ENCODE peak calls at places on chromosomes 11 and 22, in five cellular contexts. R, Z, L, B and Q are unnamed samples.

GRCh38 chr11:79809487-79809886 is 368.7 kb upstream of the TENM4 start:
- DNase-seq in B (no peak), L (no peak), Z (no peak), R (no peak), Q (no peak)

GRCh38 chr22:20137671-20138416 is 6.2 kb downstream of the ZDHHC8 start:
- DNase-seq in Z (no peak), B (no peak), L (no peak), R (no peak), Q (no peak)

GRCh38 chr22:35539910-35540599 is 576 bp upstream of the RASD2 start:
- DNase-seq in R (no peak), L (peak), B (peak), Z (peak), Q (peak)

GRCh38 chr22:50731811-50732624 is 6.0 kb upstream of the ACR start:
- DNase-seq in L (peak), R (peak), Z (peak), B (peak), Q (peak)

GRCh38 chr22:37577957-37578356 is 1.9 kb downstream of the LGALS2 start:
- DNase-seq in B (no peak), R (no peak), L (no peak), Z (no peak), Q (no peak)

GRCh38 chr22:26041931-26042330 is 127.3 kb upstream of the SEZ6L start:
- DNase-seq in L (no peak), R (no peak), Z (no peak), B (no peak), Q (no peak)

GRCh38 chr11:67404515-67405195 is 772 bp downstream of the TBC1D10C start:
- DNase-seq in L (no peak), R (no peak), B (no peak), Z (peak), Q (no peak)

GRCh38 chr22:36166518-36167220 is 6.1 kb upstream of the APOL3 start:
- DNase-seq in L (no peak), Z (peak), B (no peak), R (no peak), Q (no peak)

GRCh38 chr11:103257360-103257759 is 148.1 kb downstream of the DYNC2H1 start:
- DNase-seq in R (peak), B (no peak), Z (no peak), L (no peak), Q (peak)

GRCh38 chr11:73376803-73377629 is 817 bp downstream of the RELT start:
- DNase-seq in B (peak), Z (peak), R (peak), L (peak), Q (peak)

GRCh38 chr11:12625438-12626071 is 48.7 kb upstream of the TEAD1 start:
- DNase-seq in B (no peak), L (no peak), Z (no peak), R (peak), Q (peak)

GRCh38 chr11:86931059-86931964 is 23.9 kb downstream of the FZD4 start:
- DNase-seq in B (no peak), R (peak), L (no peak), Z (no peak), Q (no peak)

GRCh38 chr11:128687321-128687720 is 6.6 kb upstream of the FLI1 start:
- DNase-seq in L (no peak), B (peak), R (no peak), Z (peak), Q (no peak)

GRCh38 chr11:100872951-100873350 is 185.9 kb downstream of the ARHGAP42 start:
- DNase-seq in L (no peak), B (no peak), Z (no peak), R (no peak), Q (no peak)

GRCh38 chr22:27801197-27801615 is 350 bp downstream of the MN1 start:
- DNase-seq in Z (peak), R (peak), B (no peak), L (no peak), Q (no peak)

GRCh38 chr11:59173080-59173963 is 1.4 kb downstream of the DTX4 start:
- DNase-seq in B (peak), R (no peak), L (no peak), Z (no peak), Q (peak)

GRCh38 chr22:22823126-22823804 is 64.4 kb upstream of the IGLL5 start:
- DNase-seq in L (no peak), R (no peak), B (no peak), Z (no peak), Q (no peak)

GRCh38 chr11:21888814-21889213 is 304.1 kb upstream of the ANO5 start:
- DNase-seq in Z (no peak), L (no peak), R (peak), B (no peak), Q (no peak)

GRCh38 chr11:69122642-69123431 is 32.9 kb upstream of the SMIM38 start:
- DNase-seq in Z (peak), L (no peak), B (peak), R (peak), Q (peak)

GRCh38 chr11:72195518-72195917 is 3.6 kb downstream of the FOLR1 start:
- DNase-seq in R (no peak), Z (no peak), L (no peak), B (no peak), Q (no peak)

GRCh38 chr11:59145534-59145933 is 2.9 kb downstream of the FAM111A start:
- DNase-seq in L (no peak), Z (no peak), B (no peak), R (peak), Q (peak)

GRCh38 chr22:45202333-45203149 is 38.2 kb downstream of the KIAA0930 start:
- DNase-seq in L (no peak), R (peak), B (peak), Z (no peak), Q (no peak)

GRCh38 chr22:49333206-49333605 is 494.5 kb downstream of the BRD1 start:
- DNase-seq in R (no peak), L (no peak), B (no peak), Z (no peak), Q (no peak)

GRCh38 chr11:133040289-133040893 is 491.9 kb downstream of the OPCML start:
- DNase-seq in R (no peak), B (no peak), Z (no peak), L (no peak), Q (peak)

GRCh38 chr11:43952401-43953342 is 10.2 kb downstream of the C11orf96 start:
- DNase-seq in Z (no peak), B (peak), R (no peak), L (peak), Q (peak)

GRCh38 chr11:36500315-36500721 is 9.8 kb downstream of the TRAF6 start:
- DNase-seq in Z (no peak), R (peak), L (no peak), B (peak), Q (peak)

GRCh38 chr11:2445107-2445947 is 519 bp downstream of the KCNQ1 start:
- DNase-seq in R (no peak), L (no peak), Z (peak), B (peak), Q (no peak)

GRCh38 chr11:28383471-28383870 is 275.3 kb downstream of the METTL15 start:
- DNase-seq in L (no peak), R (peak), Z (no peak), B (no peak), Q (peak)

DNA sequence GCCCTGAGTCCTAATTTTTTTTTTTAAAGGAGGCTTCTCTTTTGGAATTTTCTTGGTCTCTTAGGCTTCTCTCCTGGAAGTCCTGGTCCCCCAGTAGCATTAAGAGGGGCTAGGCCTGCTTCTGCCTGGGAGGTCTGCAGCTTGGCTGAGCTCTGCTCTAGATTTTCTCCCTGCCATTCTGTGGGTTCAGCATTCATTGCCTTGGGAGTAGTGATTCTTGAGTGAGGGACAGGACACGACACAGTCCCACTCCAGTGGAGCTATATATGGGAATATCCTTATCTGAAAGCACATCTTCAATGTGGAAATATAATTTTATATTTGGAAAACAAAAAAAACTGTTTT is 3.7 kb downstream of the IGSF22 start:
- DNase-seq in B (no peak), R (no peak), L (no peak), Z (no peak), Q (no peak)
- TF ChIP-seq CTCF in B (no peak), R (no peak), L (no peak), Z (peak), Q (no peak)

DNA sequence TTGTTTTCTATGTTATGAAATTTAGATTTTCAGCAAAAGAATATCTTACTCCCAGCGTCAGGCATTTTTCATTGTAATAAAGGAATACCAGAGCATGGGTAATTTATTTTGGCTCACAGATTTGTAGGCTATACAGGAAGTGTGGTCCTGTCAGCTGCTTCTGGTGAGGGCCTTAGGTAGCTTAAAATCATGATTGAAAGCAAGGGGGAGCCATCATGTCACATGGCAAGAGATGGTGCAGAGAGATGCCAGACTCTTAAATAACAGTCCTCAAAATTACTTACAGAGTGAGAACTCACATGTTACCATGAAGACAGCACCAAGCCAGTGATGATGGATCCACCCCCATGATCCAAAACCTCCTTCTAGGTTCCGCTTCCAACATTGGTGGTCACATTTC is 825.0 kb upstream of the CHORDC1 start:
- DNase-seq in Z (no peak), B (no peak), R (no peak), L (no peak), Q (no peak)
- TF ChIP-seq CTCF in Z (no peak), B (no peak), R (no peak), L (no peak), Q (no peak)

GRCh38 chr11:65773784-65774411 is 6.9 kb downstream of the AP5B1 start:
- DNase-seq in Z (no peak), B (peak), R (peak), L (no peak), Q (no peak)
- TF ChIP-seq CTCF in Z (no peak), B (no peak), R (peak), L (peak), Q (peak)

DNA sequence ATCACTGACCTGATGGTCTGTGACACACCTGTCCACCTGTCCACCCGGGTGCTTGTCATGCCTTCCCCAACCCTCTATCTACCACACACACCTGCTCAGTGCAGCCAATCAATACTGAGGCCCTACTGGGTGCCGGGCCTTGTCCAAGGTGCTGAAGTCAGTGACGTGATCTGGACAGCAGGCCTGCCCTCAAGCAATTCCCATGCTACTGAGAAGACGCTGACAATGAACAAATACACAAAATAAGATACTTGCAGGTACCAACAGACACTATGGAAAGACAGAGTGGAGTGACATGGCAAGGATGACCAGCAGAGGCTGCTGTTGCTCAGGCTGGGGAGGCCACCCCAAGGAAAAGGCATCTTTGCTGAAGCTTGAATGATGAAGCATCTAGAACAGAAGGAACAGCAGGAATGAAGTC is 21.2 kb downstream of the PLAAT3 start:
- DNase-seq in Z (no peak), L (no peak), R (peak), B (no peak), Q (no peak)
- TF ChIP-seq CTCF in Z (peak), L (peak), R (peak), B (peak), Q (peak)

DNA sequence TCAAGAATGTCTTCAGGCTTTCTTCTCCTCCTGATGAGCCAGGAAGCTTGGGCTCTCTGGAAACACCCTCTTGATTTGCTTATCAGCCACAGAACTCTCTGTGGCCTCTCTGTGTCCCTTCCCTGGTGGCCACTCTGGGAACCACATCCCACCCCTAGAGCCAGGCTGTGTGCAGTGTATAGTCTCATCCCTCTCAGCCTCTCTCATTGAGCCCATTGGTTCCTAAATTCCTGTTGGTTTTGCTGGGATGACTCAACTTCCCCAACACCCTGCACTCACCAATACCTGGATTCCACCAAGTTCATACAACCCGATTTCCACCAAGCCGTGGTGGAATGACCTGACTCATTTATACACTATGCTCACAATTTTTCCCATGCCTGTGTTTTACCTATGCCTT is 5.2 kb downstream of the IRAG1 start:
- DNase-seq in B (no peak), R (no peak), Z (peak), L (no peak), Q (no peak)
- TF ChIP-seq CTCF in B (no peak), R (peak), Z (peak), L (peak), Q (peak)

GRCh38 chr11:108697872-108698473 is 33.1 kb downstream of the DDX10 start:
- DNase-seq in Z (peak), R (peak), L (peak), B (peak), Q (peak)
- TF ChIP-seq CTCF in Z (peak), R (peak), L (peak), B (peak), Q (peak)

DNA sequence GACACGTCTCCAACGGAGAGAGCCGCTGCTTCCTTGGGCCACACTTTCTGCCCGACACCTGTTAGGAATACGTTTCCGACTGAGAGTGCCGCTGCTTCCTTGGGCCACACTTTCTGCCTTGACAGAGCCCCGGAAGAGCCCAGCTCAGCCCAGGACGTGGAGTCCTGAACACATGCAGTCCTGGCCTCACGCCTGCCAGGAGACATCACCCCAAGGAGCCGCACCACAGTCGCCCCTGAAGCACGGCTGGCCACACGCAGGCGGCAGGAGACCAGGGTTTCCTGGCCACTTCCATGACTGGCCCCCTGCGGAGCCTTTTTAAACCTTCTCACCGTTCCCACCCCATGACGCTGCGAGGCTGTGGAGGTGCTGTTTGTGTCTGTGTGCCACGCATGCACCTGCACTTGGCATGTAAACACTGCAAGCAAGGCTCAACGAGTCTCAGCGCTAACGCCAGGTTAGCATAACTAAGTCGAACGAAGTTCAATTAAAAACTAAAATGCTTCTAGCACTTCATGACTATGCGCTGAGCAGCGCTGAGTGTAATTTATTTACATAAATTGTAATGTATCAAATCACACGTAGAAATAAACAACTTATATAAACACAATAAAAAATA is 8.8 kb downstream of the TOLLIP start:
- DNase-seq in B (peak), Z (no peak), R (no peak), L (no peak), Q (no peak)
- TF ChIP-seq CTCF in B (no peak), Z (no peak), R (no peak), L (no peak), Q (no peak)

GRCh38 chr11:125724125-125724524 is 22.0 kb upstream of the PATE1 start:
- DNase-seq in Z (no peak), L (no peak), B (no peak), R (peak), Q (peak)
- TF ChIP-seq CTCF in Z (no peak), L (peak), B (no peak), R (peak), Q (peak)